ENCODE peak calls at places on chromosomes 2 and 18, in ten cellular contexts. X, K, M, F, Z, O, B, G, N and I are unnamed samples. For H3K4me1, the result is how much of the 10 kb centered on the place peaks cover.

GRCh38 chr2:200713704-200714064 is 98.0 kb upstream of the BZW1 start:
- DNase-seq in K (no peak), F (no peak), M (no peak), B (no peak), N (no peak), G (no peak), O (no peak), X (no peak), Z (no peak), I (no peak)

GRCh38 chr2:212001280-212001679 is 537.3 kb downstream of the ERBB4 start:
- DNase-seq in K (no peak), B (no peak), X (no peak), Z (no peak), O (no peak), N (no peak), F (no peak), G (no peak), M (no peak), I (no peak)

GRCh38 chr2:202072737-202073396 is at the start of gene KIAA2012:
- DNase-seq in F (no peak), N (no peak), G (no peak), O (no peak), B (no peak), K (peak), Z (peak), M (no peak), X (no peak), I (no peak)

GRCh38 chr2:204228169-204228940 is 291.8 kb downstream of the ICOS start:
- DNase-seq in M (no peak), G (no peak), N (no peak), O (no peak), F (no peak), X (no peak), B (no peak), K (no peak), Z (peak), I (no peak)

GRCh38 chr18:79620586-79621165 is 58.9 kb upstream of the CTDP1 start:
- DNase-seq in G (no peak), F (no peak), N (no peak), B (no peak), K (no peak), X (no peak), M (no peak), O (no peak), Z (no peak), I (no peak)

GRCh38 chr2:45909677-45910191 is 258.3 kb downstream of the PRKCE start:
- DNase-seq in K (peak), M (no peak), N (no peak), B (no peak), X (peak), O (peak), F (no peak), Z (no peak), G (no peak), I (peak)

GRCh38 chr2:216696751-216697560 is 1.6 kb upstream of the IGFBP5 start:
- DNase-seq in Z (no peak), G (no peak), B (peak), F (no peak), K (no peak), O (peak), X (no peak), M (peak), N (no peak), I (no peak)

GRCh38 chr2:218168635-218169462 is 2.1 kb upstream of the CXCR1 start:
- DNase-seq in N (no peak), K (peak), O (peak), Z (peak), B (peak), G (peak), M (peak), F (peak), X (no peak), I (peak)

GRCh38 chr2:105297211-105297610 is 32.3 kb downstream of the TGFBRAP1 start:
- DNase-seq in O (peak), G (peak), F (no peak), X (no peak), N (no peak), K (no peak), M (no peak), B (no peak), Z (no peak), I (no peak)

GRCh38 chr2:231573698-231574421 is 18.8 kb upstream of the TEX44 start:
- DNase-seq in M (no peak), F (no peak), N (no peak), G (no peak), O (no peak), Z (no peak), K (no peak), X (no peak), B (no peak), I (no peak)

GRCh38 chr2:156189143-156189542 is 143.4 kb downstream of the NR4A2 start:
- DNase-seq in Z (no peak), K (no peak), X (no peak), N (no peak), B (no peak), O (no peak), M (no peak), F (peak), G (peak), I (no peak)

GRCh38 chr2:254231-254630 is 9.6 kb downstream of the SH3YL1 start:
- DNase-seq in F (no peak), K (no peak), M (no peak), B (no peak), Z (no peak), N (no peak), O (no peak), X (no peak), G (no peak), I (no peak)

GRCh38 chr2:240856151-240856980 is 12.3 kb upstream of the AGXT start:
- DNase-seq in B (no peak), K (no peak), G (no peak), F (no peak), O (no peak), N (no peak), Z (no peak), M (peak), X (no peak), I (no peak)

GRCh38 chr2:45460825-45461224 is 150.2 kb downstream of the SRBD1 start:
- DNase-seq in X (no peak), F (no peak), M (no peak), G (no peak), K (no peak), B (no peak), N (no peak), Z (no peak), O (no peak), I (no peak)

GRCh38 chr2:190986221-190986953 is 27.6 kb downstream of the STAT1 start:
- DNase-seq in F (no peak), Z (no peak), M (no peak), X (no peak), K (no peak), B (no peak), G (no peak), N (no peak), O (no peak), I (no peak)

DNA sequence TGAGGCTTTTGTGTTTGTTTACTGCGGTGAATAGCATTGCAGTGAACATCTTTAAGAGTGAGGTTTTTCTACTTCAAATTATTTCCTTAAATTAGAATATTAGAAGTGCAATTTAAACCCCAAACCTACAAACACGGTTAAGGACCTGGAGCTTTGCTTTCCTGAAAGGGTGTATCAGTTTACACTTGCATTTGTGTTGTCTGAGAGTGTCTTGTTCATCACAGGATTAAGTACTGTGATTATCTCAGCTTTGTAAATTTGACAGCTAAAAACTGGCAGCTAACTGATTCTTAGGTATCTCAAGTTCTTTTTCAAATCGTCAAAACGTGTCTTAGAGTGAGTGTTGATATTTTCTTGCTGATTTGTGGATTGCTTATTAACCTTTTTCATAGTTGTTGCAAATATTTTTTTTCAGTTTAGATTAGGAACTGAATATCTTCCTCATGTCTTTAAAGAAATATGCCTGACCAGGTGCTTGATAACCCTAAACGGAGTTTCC is 41.8 kb downstream of the LRRFIP1 start:
- DNase-seq in Z (no peak), M (no peak), F (no peak), O (peak), B (no peak), X (no peak), K (no peak), G (no peak), N (no peak), I (no peak)
- H3K4me1 ChIP-seq in Z (under half), M (under half), F (under half), O (under half), B (under half), X (under half), K (under half), G (under half), N (half or more), I (under half)

DNA sequence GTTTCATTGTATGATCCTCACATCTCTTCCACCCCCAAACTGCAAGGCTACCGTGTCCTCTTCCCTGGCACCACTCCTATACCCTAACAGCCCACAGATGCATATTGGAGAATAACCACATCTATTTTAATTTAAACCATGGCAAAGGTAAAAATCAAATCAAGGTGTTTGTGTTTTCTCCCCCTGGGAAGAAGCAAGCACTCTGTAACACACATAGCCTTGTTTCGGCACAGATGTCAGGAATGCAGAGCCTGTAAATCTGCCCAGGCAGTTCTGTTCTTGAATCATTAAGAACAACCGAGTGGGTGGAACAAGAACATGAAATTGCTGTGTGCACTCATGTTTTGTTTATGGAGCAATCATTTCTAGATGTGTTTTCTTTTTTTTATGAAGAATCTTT is 6.8 kb upstream of the COX7A2L start:
- DNase-seq in K (no peak), N (no peak), M (no peak), O (peak), B (no peak), F (no peak), G (no peak), Z (no peak), X (no peak), I (no peak)
- H3K4me3 ChIP-seq in K (no peak), N (no peak), M (no peak), O (no peak), B (no peak), F (peak), G (no peak), Z (no peak), X (peak), I (no peak)

DNA sequence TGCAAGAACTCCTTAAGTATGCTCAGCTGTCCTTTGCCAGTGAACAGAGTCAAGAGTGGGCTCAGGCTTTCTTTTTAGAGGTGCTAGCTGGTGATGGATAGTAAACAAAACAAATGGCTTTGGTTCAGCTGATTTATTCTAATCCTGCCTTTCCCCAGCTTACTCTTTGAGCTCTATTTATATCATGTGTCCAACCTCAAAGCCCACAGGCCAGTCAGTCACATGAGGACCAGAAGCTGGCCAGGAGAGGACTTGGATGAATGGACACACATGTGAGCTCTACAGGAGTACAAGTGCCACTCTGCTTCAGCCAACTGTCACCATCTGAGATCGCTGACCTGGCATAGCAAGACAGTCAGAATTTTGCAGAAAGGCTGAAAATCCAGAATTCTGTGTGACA is 59.4 kb downstream of the STK39 start:
- DNase-seq in K (no peak), X (no peak), M (no peak), Z (no peak), G (no peak), F (no peak), B (peak), N (no peak), O (no peak), I (no peak)
- H3K4me1 ChIP-seq in K (half or more), X (under half), M (under half), Z (under half), G (half or more), F (half or more), B (under half), N (under half), O (under half), I (half or more)

DNA sequence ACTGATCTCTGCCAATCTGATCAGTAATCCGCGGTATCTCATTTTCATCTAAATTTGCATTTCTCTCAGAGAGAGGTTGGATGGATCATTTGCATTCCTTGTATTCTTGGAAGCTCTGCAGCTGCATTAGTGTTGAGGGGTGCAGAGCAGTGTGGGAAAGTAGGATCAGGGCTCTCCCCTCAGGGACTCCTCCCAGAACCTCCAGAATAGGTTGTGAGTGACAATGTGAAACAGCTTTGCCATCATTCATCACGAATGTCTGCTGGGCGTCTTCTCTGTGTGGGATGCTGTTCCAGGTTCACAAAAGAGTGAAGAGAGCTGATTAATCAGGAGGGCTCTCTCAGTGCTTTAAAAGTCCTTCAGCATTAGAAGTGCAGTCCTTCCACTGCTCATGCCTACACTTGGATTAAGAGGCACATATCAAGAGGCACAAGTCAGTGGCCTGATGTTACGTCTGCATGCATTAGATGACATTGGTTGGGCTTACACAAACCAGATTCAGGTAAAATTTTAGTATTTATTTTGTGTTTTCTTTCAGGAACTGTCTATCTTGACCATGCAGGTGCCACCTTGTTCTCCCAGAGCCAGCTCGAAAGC is 7.5 kb downstream of the MOCOS start:
- DNase-seq in G (no peak), N (no peak), O (no peak), F (no peak), Z (no peak), B (no peak), M (no peak), K (no peak), X (no peak), I (no peak)
- H3K4me3 ChIP-seq in G (no peak), N (no peak), O (no peak), F (no peak), Z (no peak), B (no peak), M (no peak), K (no peak), X (no peak), I (no peak)

DNA sequence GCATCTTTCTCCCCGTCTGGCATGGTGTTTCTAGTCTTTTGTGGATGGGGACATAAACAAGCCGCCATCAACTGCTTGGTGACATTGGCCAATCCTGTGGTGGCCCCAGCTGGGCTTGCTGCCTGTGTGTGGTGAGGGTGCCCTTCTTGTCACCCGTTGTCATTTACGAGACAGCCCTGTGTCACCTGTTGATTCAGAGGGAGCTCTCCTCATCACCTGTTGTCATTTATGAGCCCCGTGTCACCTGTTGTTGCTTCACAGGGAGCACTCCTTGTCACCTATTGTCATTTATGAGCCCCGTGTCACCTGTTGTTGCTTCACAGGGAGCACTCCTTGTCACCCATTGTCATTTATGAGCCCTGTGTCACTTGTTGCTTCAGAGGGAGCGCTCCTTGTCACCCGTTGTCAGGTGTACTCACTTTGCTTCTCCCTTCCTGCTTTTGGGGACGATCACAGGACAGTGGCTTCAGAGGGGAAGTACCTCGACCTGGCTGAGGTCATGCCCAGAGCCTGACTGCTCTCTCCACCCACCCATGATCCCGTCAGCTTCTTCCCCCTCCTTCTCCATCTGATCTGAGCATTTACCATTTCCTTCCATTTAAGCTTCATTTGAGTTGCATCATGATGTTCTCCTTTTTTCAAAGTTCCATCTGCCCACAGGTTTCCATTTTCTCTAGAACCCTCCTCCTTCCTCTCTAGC is 29.1 kb downstream of the HPCAL1 start:
- DNase-seq in M (no peak), K (no peak), O (no peak), B (no peak), G (no peak), F (peak), Z (no peak), N (no peak), X (no peak), I (no peak)
- H3K4me1 ChIP-seq in M (half or more), K (half or more), O (under half), B (under half), G (half or more), F (half or more), Z (half or more), N (under half), X (under half), I (under half)

DNA sequence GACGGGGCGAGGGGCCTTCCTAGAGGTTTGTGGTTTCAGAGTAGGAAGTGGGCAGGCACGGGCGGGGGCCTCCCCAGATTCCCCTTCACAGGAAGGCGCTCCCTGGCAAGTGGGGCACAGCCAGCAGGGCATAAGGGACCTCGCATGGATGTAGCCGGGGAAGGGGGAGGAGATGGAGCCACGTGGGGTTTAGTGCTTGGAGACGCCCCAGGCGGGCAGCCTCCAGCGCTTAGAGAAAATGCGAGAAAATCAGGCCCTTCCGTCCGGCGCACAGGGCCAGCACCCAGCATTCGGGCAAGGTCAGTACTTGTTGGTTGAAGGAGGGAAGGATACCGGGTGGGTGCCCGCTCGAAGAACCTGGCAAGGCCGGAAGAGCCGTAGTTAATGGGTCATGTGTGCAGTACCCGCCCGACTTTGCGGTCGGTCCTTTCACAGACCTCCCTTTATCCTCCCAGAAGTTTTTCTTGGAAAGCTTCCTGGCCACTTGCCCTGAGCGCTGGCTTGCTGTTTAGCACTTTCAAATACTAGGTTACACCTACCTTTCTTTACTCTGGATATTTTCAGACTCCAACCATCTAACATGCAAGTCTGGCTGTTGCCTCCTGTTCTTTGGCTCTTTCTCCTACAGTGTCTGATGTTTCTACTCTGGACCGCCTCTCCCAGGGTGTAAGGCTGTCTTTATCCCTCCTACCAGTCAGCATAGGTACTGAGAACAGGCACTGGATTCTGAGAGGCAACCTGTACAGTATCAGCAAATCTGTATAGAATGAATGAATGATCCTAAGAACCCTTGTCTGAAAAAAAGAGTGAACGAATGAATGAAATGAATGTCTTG is 78.1 kb downstream of the CIB4 start:
- DNase-seq in F (peak), K (peak), G (peak), X (peak), O (peak), N (no peak), B (no peak), Z (no peak), M (peak), I (no peak)
- H3K4me3 ChIP-seq in F (peak), K (peak), G (peak), X (peak), O (peak), N (peak), B (peak), Z (peak), M (peak), I (no peak)